ENCODE peak calls at places on chromosomes 11 and 22, in four cellular contexts. B, W, V and T are unnamed samples.

GRCh38 chr11:67274768-67275605 is 8.7 kb downstream of the GRK2 start:
- DNase-seq in B (no peak), W (no peak), V (no peak), T (no peak)

GRCh38 chr11:74388678-74389327 is 9.4 kb downstream of the PGM2L1 start:
- DNase-seq in B (peak; percentile 82), W (peak; percentile 55), V (peak; percentile 61), T (peak; percentile 50)

GRCh38 chr11:76048763-76049162 is 157.5 kb downstream of the WNT11 start:
- DNase-seq in B (peak; percentile 67), W (no peak), V (no peak), T (no peak)

GRCh38 chr11:70525006-70525405 is 126.7 kb downstream of the CTTN start:
- DNase-seq in B (no peak), W (no peak), V (no peak), T (peak; percentile 35)

GRCh38 chr22:50474711-50475651 is at the start of gene SBF1:
- DNase-seq in B (peak; percentile 92), W (peak; percentile 84), V (peak; percentile 95), T (peak; percentile 91)

GRCh38 chr11:43942651-43943356 is 367 bp downstream of the C11orf96 start:
- DNase-seq in B (no peak), W (peak; percentile 33), V (peak; percentile 71), T (peak; percentile 53)

GRCh38 chr11:103013426-103013825 is 57.9 kb upstream of the MMP13 start:
- DNase-seq in B (no peak), W (peak; percentile 23), V (no peak), T (no peak)

GRCh38 chr22:40797427-40797826 is 21.7 kb downstream of the SLC25A17 start:
- DNase-seq in B (no peak), W (peak; percentile 66), V (no peak), T (no peak)

GRCh38 chr11:96155627-96156378 is 187.2 kb downstream of the MAML2 start:
- DNase-seq in B (peak; percentile 86), W (peak; percentile 97), V (no peak), T (peak; percentile 51)

GRCh38 chr22:30806391-30806861 is 111.8 kb downstream of the OSBP2 start:
- DNase-seq in B (peak; percentile 85), W (peak; percentile 67), V (peak; percentile 52), T (peak; percentile 76)

GRCh38 chr11:33722579-33723234 is 13.5 kb downstream of the CD59 start:
- DNase-seq in B (peak; percentile 53), W (peak; percentile 80), V (no peak), T (no peak)

GRCh38 chr11:911031-911889 is 650 bp upstream of the CHID1 start:
- DNase-seq in B (peak; percentile 63), W (peak; percentile 64), V (no peak), T (peak; percentile 60)

GRCh38 chr11:76626921-76627391 is 43.6 kb downstream of the LRRC32 start:
- DNase-seq in B (no peak), W (peak; percentile 29), V (no peak), T (no peak)

GRCh38 chr11:61567286-61568061 is 13.4 kb downstream of the SYT7 start:
- DNase-seq in B (peak; percentile 92), W (peak; percentile 73), V (peak; percentile 98), T (peak; percentile 89)

GRCh38 chr22:35837328-35837727 is 119.7 kb downstream of the APOL5 start:
- DNase-seq in B (no peak), W (no peak), V (no peak), T (no peak)

GRCh38 chr11:119258180-119258579 is 52.0 kb downstream of the CBL start:
- DNase-seq in B (peak; percentile 10), W (no peak), V (no peak), T (no peak)

GRCh38 chr11:70934999-70935768 is 317.2 kb downstream of the SHANK2 start:
- DNase-seq in B (no peak), W (peak; percentile 7), V (no peak), T (no peak)

GRCh38 chr11:15861256-15861655 is 495.1 kb downstream of the SOX6 start:
- DNase-seq in B (no peak), W (no peak), V (no peak), T (no peak)

GRCh38 chr11:57499413-57499982 is 16.0 kb downstream of the SLC43A1 start:
- DNase-seq in B (peak; percentile 98), W (peak; percentile 82), V (peak; percentile 98), T (peak; percentile 99)

GRCh38 chr22:49083607-49084006 is 744.1 kb downstream of the BRD1 start:
- DNase-seq in B (no peak), W (no peak), V (no peak), T (no peak)

GRCh38 chr22:43136255-43136654 is 6.9 kb downstream of the MCAT start:
- DNase-seq in B (peak; percentile 62), W (peak; percentile 30), V (peak; percentile 56), T (peak; percentile 63)

GRCh38 chr11:88886796-88887195 is 179.0 kb downstream of the GRM5 start:
- DNase-seq in B (peak; percentile 64), W (peak; percentile 46), V (peak; percentile 63), T (peak; percentile 43)

GRCh38 chr11:125950696-125951645 is 5.1 kb downstream of the VSIG10L2 start:
- DNase-seq in B (no peak), W (peak; percentile 58), V (no peak), T (no peak)

GRCh38 chr11:26062665-26063064 is 269.3 kb upstream of the ANO3 start:
- DNase-seq in B (no peak), W (no peak), V (no peak), T (no peak)

GRCh38 chr22:37163618-37164534 is 14.2 kb upstream of the IL2RB start:
- DNase-seq in B (no peak), W (no peak), V (no peak), T (no peak)

GRCh38 chr11:47269002-47269828 is 718 bp upstream of the MADD start:
- DNase-seq in B (peak; percentile 94), W (peak; percentile 82), V (peak; percentile 90), T (peak; percentile 92)

GRCh38 chr11:34145847-34146381 is 40.5 kb downstream of the NAT10 start:
- DNase-seq in B (no peak), W (no peak), V (no peak), T (no peak)

GRCh38 chr11:441418-442274 is at the start of gene ANO9:
- DNase-seq in B (peak; percentile 32), W (no peak), V (peak; percentile 77), T (peak; percentile 75)

GRCh38 chr11:60194511-60194910 is 11.6 kb upstream of the MS4A6A start:
- DNase-seq in B (peak; percentile 43), W (no peak), V (no peak), T (no peak)

GRCh38 chr11:10096987-10097386 is 197.0 kb downstream of the SBF2 start:
- DNase-seq in B (peak; percentile 37), W (no peak), V (no peak), T (no peak)

GRCh38 chr22:31075961-31076360 is 5.2 kb upstream of the SMTN start:
- DNase-seq in B (no peak), W (peak; percentile 41), V (no peak), T (no peak)

GRCh38 chr11:123052884-123053721 is 8.8 kb downstream of the HSPA8 start:
- DNase-seq in B (no peak), W (no peak), V (no peak), T (no peak)

GRCh38 chr11:46380340-46381045 is 976 bp upstream of the MDK start:
- DNase-seq in B (peak; percentile 90), W (no peak), V (peak; percentile 92), T (peak; percentile 89)

DNA sequence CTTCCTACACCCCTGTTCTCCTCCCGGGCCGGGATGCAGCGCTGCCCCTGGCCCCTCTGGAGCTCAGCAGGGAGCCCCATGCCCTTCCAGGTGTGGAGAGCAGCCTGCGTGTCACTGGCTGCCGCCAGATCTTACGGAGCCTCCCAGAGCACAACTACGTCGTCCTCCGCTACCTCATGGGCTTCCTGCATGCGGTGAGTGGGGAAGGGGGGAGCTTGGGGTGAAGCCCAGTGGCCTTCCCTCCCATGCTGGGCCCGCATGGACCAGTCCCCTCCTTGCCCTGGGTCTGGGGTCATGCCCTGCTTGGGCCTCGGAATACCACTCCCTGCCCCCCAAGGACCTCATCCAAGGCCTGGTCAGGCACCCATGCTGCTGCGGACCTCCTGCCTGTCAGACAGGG is 107.3 kb downstream of the ARHGAP8 start:
- DNase-seq in B (no peak), W (no peak), V (no peak), T (no peak)
- H3K56ac ChIP-seq in B (no peak overlapping the region), W (no peak overlapping the region), V (no peak overlapping the region), T (no peak overlapping the region)

DNA sequence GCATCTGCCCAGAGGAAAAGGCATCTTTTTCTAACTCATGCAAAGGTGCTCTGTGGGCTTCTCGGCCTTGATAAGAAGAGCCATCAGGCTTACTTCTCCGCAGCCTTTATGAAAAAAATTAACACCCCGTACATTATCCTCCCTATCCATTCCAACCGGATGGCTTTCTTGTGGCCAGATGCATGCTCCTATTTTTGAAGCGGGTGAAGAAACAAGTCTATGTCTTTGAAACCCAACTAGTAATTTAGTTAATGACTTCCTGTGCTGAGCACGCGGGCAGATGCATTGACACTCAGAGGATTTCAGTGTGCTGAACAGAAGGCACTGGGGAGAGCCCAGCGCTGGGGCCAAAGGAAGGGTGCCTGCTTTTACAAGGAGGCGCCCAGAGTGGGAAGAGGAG is 53.3 kb downstream of the ARHGAP8 start:
- DNase-seq in B (no peak), W (no peak), V (no peak), T (no peak)
- H3K56ac ChIP-seq in B (no peak overlapping the region), W (no peak overlapping the region), V (no peak overlapping the region), T (no peak overlapping the region)

DNA sequence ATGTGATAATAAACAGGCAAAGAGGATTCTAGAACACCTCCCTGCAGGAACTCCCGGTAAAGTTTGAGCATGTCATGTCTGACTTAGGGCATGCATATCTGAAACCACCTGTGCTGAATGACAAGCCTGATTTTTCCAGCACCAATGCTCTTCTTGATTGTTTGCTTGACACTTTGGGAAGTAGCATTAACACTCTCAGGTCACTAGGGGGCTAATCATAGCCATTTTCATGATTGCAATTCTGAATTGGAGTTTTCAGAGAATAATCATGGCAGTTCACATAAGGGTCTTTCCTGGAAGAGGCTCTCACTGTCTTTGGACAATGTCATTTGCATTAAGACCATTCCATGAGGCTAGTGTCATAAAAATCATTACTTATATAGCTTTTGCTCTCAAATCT is 234.4 kb upstream of the MTNR1B start:
- DNase-seq in B (peak; percentile 26), W (no peak), V (no peak), T (no peak)
- H3K56ac ChIP-seq in B (no peak overlapping the region), W (no peak overlapping the region), V (no peak overlapping the region), T (no peak overlapping the region)

DNA sequence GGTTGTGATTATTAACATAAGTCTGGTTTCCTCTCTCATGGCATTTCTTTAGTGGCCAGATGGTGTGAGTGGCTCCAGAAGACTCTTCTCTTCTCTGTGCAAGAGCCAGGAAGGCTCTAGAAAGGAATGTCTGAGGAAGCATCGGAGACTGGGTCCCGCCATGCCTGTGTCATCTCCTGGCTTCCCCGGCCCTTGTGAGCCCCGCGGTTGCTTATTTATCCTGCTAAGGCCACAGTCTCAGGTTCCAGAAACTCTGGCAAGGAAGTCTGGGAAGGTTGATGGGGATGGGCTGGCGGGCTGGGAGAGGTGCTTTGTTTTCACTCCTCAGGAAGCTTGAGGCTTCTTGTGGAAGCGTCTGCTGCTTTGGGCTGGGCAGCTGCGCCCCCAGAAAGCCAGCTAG is 18.9 kb downstream of the BCR start:
- DNase-seq in B (peak; percentile 36), W (peak; percentile 73), V (no peak), T (peak; percentile 29)
- H3K56ac ChIP-seq in B (no peak overlapping the region), W (no peak overlapping the region), V (no peak overlapping the region), T (no peak overlapping the region)